ENCODE peak calls at places on chromosomes 5 and 9, in four cellular contexts. One of them, this sample, is unnamed.

GRCh38 chr5:23284656-23285055 is 222.8 kb upstream of the PRDM9 start:
- DNase-seq in T-helper 17 cell: no peak
- DNase-seq in GM04504: no peak
- DNase-seq in stimulated activated CD4-positive, alpha-beta T cell treated with anti-CD3 and anti-CD28 coated beads, Interleukin-1b, Interleukin-23, amount 100 ng/mL, for 4 hours: no peak
- DNase-seq in this sample: no peak

GRCh38 chr5:61632064-61632463 is 300.0 kb downstream of the ZSWIM6 start:
- DNase-seq in T-helper 17 cell: no peak
- DNase-seq in GM04504: no peak
- DNase-seq in stimulated activated CD4-positive, alpha-beta T cell treated with anti-CD3 and anti-CD28 coated beads, Interleukin-1b, Interleukin-23, amount 100 ng/mL, for 4 hours: no peak
- DNase-seq in this sample: no peak

GRCh38 chr5:38257236-38258036 is 923 bp upstream of the EGFLAM start:
- DNase-seq in T-helper 17 cell: no peak
- DNase-seq in GM04504: no peak
- DNase-seq in stimulated activated CD4-positive, alpha-beta T cell treated with anti-CD3 and anti-CD28 coated beads, Interleukin-1b, Interleukin-23, amount 100 ng/mL, for 4 hours: no peak
- DNase-seq in this sample: no peak

GRCh38 chr5:147751156-147751830 is 31.2 kb downstream of the JAKMIP2 start:
- DNase-seq in T-helper 17 cell: no peak
- DNase-seq in GM04504: no peak
- DNase-seq in stimulated activated CD4-positive, alpha-beta T cell treated with anti-CD3 and anti-CD28 coated beads, Interleukin-1b, Interleukin-23, amount 100 ng/mL, for 4 hours: no peak
- DNase-seq in this sample: no peak

GRCh38 chr9:105146677-105147076 is 97.8 kb upstream of the SLC44A1 start:
- DNase-seq in T-helper 17 cell: no peak
- DNase-seq in GM04504: no peak
- DNase-seq in stimulated activated CD4-positive, alpha-beta T cell treated with anti-CD3 and anti-CD28 coated beads, Interleukin-1b, Interleukin-23, amount 100 ng/mL, for 4 hours: no peak
- DNase-seq in this sample: no peak

GRCh38 chr5:157148734-157149615 is 6.3 kb upstream of the MED7 start:
- DNase-seq in T-helper 17 cell: peak; percentile 80
- DNase-seq in GM04504: peak; percentile 31
- DNase-seq in stimulated activated CD4-positive, alpha-beta T cell treated with anti-CD3 and anti-CD28 coated beads, Interleukin-1b, Interleukin-23, amount 100 ng/mL, for 4 hours: peak; percentile 86
- DNase-seq in this sample: peak; percentile 61

GRCh38 chr5:170380361-170380951 is 8.7 kb downstream of the KCNMB1 start:
- DNase-seq in T-helper 17 cell: no peak
- DNase-seq in GM04504: no peak
- DNase-seq in stimulated activated CD4-positive, alpha-beta T cell treated with anti-CD3 and anti-CD28 coated beads, Interleukin-1b, Interleukin-23, amount 100 ng/mL, for 4 hours: no peak
- DNase-seq in this sample: no peak

GRCh38 chr5:79069488-79070001 is at the start of the genes BHMT2 and DMGDH:
- DNase-seq in T-helper 17 cell: no peak
- DNase-seq in GM04504: peak; percentile 28
- DNase-seq in stimulated activated CD4-positive, alpha-beta T cell treated with anti-CD3 and anti-CD28 coated beads, Interleukin-1b, Interleukin-23, amount 100 ng/mL, for 4 hours: no peak
- DNase-seq in this sample: no peak

GRCh38 chr5:98651715-98652114 is 121.7 kb upstream of the RGMB start:
- DNase-seq in T-helper 17 cell: no peak
- DNase-seq in GM04504: no peak
- DNase-seq in stimulated activated CD4-positive, alpha-beta T cell treated with anti-CD3 and anti-CD28 coated beads, Interleukin-1b, Interleukin-23, amount 100 ng/mL, for 4 hours: no peak
- DNase-seq in this sample: no peak

GRCh38 chr9:4980046-4980727 is 4.9 kb upstream of the JAK2 start:
- DNase-seq in T-helper 17 cell: no peak
- DNase-seq in GM04504: no peak
- DNase-seq in stimulated activated CD4-positive, alpha-beta T cell treated with anti-CD3 and anti-CD28 coated beads, Interleukin-1b, Interleukin-23, amount 100 ng/mL, for 4 hours: no peak
- DNase-seq in this sample: no peak

GRCh38 chr9:132197315-132197714 is 35.5 kb downstream of the NTNG2 start:
- DNase-seq in T-helper 17 cell: no peak
- DNase-seq in GM04504: no peak
- DNase-seq in stimulated activated CD4-positive, alpha-beta T cell treated with anti-CD3 and anti-CD28 coated beads, Interleukin-1b, Interleukin-23, amount 100 ng/mL, for 4 hours: no peak
- DNase-seq in this sample: no peak

GRCh38 chr5:122515709-122516431 is 203.8 kb downstream of the SNCAIP start:
- DNase-seq in T-helper 17 cell: no peak
- DNase-seq in GM04504: peak; percentile 45
- DNase-seq in stimulated activated CD4-positive, alpha-beta T cell treated with anti-CD3 and anti-CD28 coated beads, Interleukin-1b, Interleukin-23, amount 100 ng/mL, for 4 hours: no peak
- DNase-seq in this sample: no peak

GRCh38 chr9:106954974-106955850 is 92.2 kb downstream of the ZNF462 start:
- DNase-seq in T-helper 17 cell: no peak
- DNase-seq in GM04504: no peak
- DNase-seq in stimulated activated CD4-positive, alpha-beta T cell treated with anti-CD3 and anti-CD28 coated beads, Interleukin-1b, Interleukin-23, amount 100 ng/mL, for 4 hours: no peak
- DNase-seq in this sample: no peak

GRCh38 chr9:90098456-90098855 is 493.6 kb downstream of the GADD45G start:
- DNase-seq in T-helper 17 cell: no peak
- DNase-seq in GM04504: no peak
- DNase-seq in stimulated activated CD4-positive, alpha-beta T cell treated with anti-CD3 and anti-CD28 coated beads, Interleukin-1b, Interleukin-23, amount 100 ng/mL, for 4 hours: no peak
- DNase-seq in this sample: no peak

GRCh38 chr9:91481971-91482370 is 58.3 kb upstream of the NFIL3 start:
- DNase-seq in T-helper 17 cell: no peak
- DNase-seq in GM04504: no peak
- DNase-seq in stimulated activated CD4-positive, alpha-beta T cell treated with anti-CD3 and anti-CD28 coated beads, Interleukin-1b, Interleukin-23, amount 100 ng/mL, for 4 hours: no peak
- DNase-seq in this sample: no peak

GRCh38 chr5:141182248-141182647 is at the start of gene PCDHB16:
- DNase-seq in T-helper 17 cell: no peak
- DNase-seq in GM04504: peak; percentile 10
- DNase-seq in stimulated activated CD4-positive, alpha-beta T cell treated with anti-CD3 and anti-CD28 coated beads, Interleukin-1b, Interleukin-23, amount 100 ng/mL, for 4 hours: no peak
- DNase-seq in this sample: no peak

GRCh38 chr5:18652404-18653215 is 1018.4 kb downstream of the TAF11L14 start:
- DNase-seq in T-helper 17 cell: no peak
- DNase-seq in GM04504: no peak
- DNase-seq in stimulated activated CD4-positive, alpha-beta T cell treated with anti-CD3 and anti-CD28 coated beads, Interleukin-1b, Interleukin-23, amount 100 ng/mL, for 4 hours: no peak
- DNase-seq in this sample: no peak

GRCh38 chr5:54959673-54960418 is 25.5 kb downstream of the ESM1 start:
- DNase-seq in T-helper 17 cell: no peak
- DNase-seq in GM04504: no peak
- DNase-seq in stimulated activated CD4-positive, alpha-beta T cell treated with anti-CD3 and anti-CD28 coated beads, Interleukin-1b, Interleukin-23, amount 100 ng/mL, for 4 hours: no peak
- DNase-seq in this sample: no peak

GRCh38 chr5:10578869-10579268 is 15.0 kb downstream of the ANKRD33B start:
- DNase-seq in T-helper 17 cell: no peak
- DNase-seq in GM04504: no peak
- DNase-seq in stimulated activated CD4-positive, alpha-beta T cell treated with anti-CD3 and anti-CD28 coated beads, Interleukin-1b, Interleukin-23, amount 100 ng/mL, for 4 hours: no peak
- DNase-seq in this sample: no peak

GRCh38 chr5:61808091-61808490 is 476.0 kb downstream of the ZSWIM6 start:
- DNase-seq in T-helper 17 cell: no peak
- DNase-seq in GM04504: no peak
- DNase-seq in stimulated activated CD4-positive, alpha-beta T cell treated with anti-CD3 and anti-CD28 coated beads, Interleukin-1b, Interleukin-23, amount 100 ng/mL, for 4 hours: no peak
- DNase-seq in this sample: no peak

GRCh38 chr9:35069020-35069419 is 3.4 kb downstream of the VCP start:
- DNase-seq in T-helper 17 cell: no peak
- DNase-seq in GM04504: no peak
- DNase-seq in stimulated activated CD4-positive, alpha-beta T cell treated with anti-CD3 and anti-CD28 coated beads, Interleukin-1b, Interleukin-23, amount 100 ng/mL, for 4 hours: no peak
- DNase-seq in this sample: no peak

GRCh38 chr9:95313010-95313498 is 4.5 kb downstream of the FANCC start:
- DNase-seq in T-helper 17 cell: no peak
- DNase-seq in GM04504: no peak
- DNase-seq in stimulated activated CD4-positive, alpha-beta T cell treated with anti-CD3 and anti-CD28 coated beads, Interleukin-1b, Interleukin-23, amount 100 ng/mL, for 4 hours: no peak
- DNase-seq in this sample: no peak

GRCh38 chr9:124518116-124518515 is 10.9 kb upstream of the NR5A1 start:
- DNase-seq in T-helper 17 cell: no peak
- DNase-seq in GM04504: no peak
- DNase-seq in stimulated activated CD4-positive, alpha-beta T cell treated with anti-CD3 and anti-CD28 coated beads, Interleukin-1b, Interleukin-23, amount 100 ng/mL, for 4 hours: no peak
- DNase-seq in this sample: no peak

GRCh38 chr9:115008536-115008935 is 78.1 kb upstream of the TNFSF8 start:
- DNase-seq in T-helper 17 cell: no peak
- DNase-seq in GM04504: peak; percentile 77
- DNase-seq in stimulated activated CD4-positive, alpha-beta T cell treated with anti-CD3 and anti-CD28 coated beads, Interleukin-1b, Interleukin-23, amount 100 ng/mL, for 4 hours: no peak
- DNase-seq in this sample: no peak